ENCODE peak calls at places on chromosome 1, in eight cellular contexts. One of them, this sample, is unnamed.

GRCh38 chr1:54397090-54397591 is 9.1 kb downstream of the SSBP3 start:
- DNase-seq in kidney epithelial cell: no peak
- DNase-seq in NCI-H2081: no peak
- DNase-seq in NCI-H1105 treated with DMSO at 0.1 percent for 48 hours: peak; percentile 19
- DNase-seq in activated T-cell treated with anti-CD3 and anti-CD28 coated beads for 1 hour: no peak
- DNase-seq in activated CD4-positive, CD25-positive, alpha-beta regulatory T cell: no peak
- DNase-seq in hypothalamus: no peak
- DNase-seq in cardiac muscle cell: no peak
- DNase-seq in this sample: no peak

GRCh38 chr1:30782361-30783243 is 25.0 kb upstream of the LAPTM5 start:
- DNase-seq in kidney epithelial cell: no peak
- DNase-seq in NCI-H2081: peak; percentile 64
- DNase-seq in NCI-H1105 treated with DMSO at 0.1 percent for 48 hours: peak; percentile 65
- DNase-seq in activated T-cell treated with anti-CD3 and anti-CD28 coated beads for 1 hour: peak; percentile 58
- DNase-seq in activated CD4-positive, CD25-positive, alpha-beta regulatory T cell: peak; percentile 48
- DNase-seq in hypothalamus: no peak
- DNase-seq in cardiac muscle cell: peak; percentile 79
- DNase-seq in this sample: peak; percentile 78

GRCh38 chr1:59438058-59438560 is 141.2 kb downstream of the FGGY start:
- DNase-seq in kidney epithelial cell: no peak
- DNase-seq in NCI-H2081: no peak
- DNase-seq in NCI-H1105 treated with DMSO at 0.1 percent for 48 hours: no peak
- DNase-seq in activated T-cell treated with anti-CD3 and anti-CD28 coated beads for 1 hour: no peak
- DNase-seq in activated CD4-positive, CD25-positive, alpha-beta regulatory T cell: no peak
- DNase-seq in hypothalamus: no peak
- DNase-seq in cardiac muscle cell: no peak
- DNase-seq in this sample: no peak

GRCh38 chr1:203702130-203702577 is 62.8 kb upstream of the LAX1 start:
- DNase-seq in kidney epithelial cell: no peak
- DNase-seq in NCI-H2081: peak; percentile 70
- DNase-seq in NCI-H1105 treated with DMSO at 0.1 percent for 48 hours: peak; percentile 36
- DNase-seq in activated T-cell treated with anti-CD3 and anti-CD28 coated beads for 1 hour: peak; percentile 59
- DNase-seq in activated CD4-positive, CD25-positive, alpha-beta regulatory T cell: peak; percentile 20
- DNase-seq in hypothalamus: no peak
- DNase-seq in cardiac muscle cell: peak; percentile 49
- DNase-seq in this sample: peak; percentile 59

GRCh38 chr1:92411511-92411910 is 75.2 kb downstream of the GFI1 start:
- DNase-seq in kidney epithelial cell: peak; percentile 2
- DNase-seq in NCI-H2081: peak; percentile 17
- DNase-seq in NCI-H1105 treated with DMSO at 0.1 percent for 48 hours: no peak
- DNase-seq in activated T-cell treated with anti-CD3 and anti-CD28 coated beads for 1 hour: no peak
- DNase-seq in activated CD4-positive, CD25-positive, alpha-beta regulatory T cell: no peak
- DNase-seq in hypothalamus: no peak
- DNase-seq in cardiac muscle cell: no peak
- DNase-seq in this sample: no peak

GRCh38 chr1:184060316-184060715 is 8.8 kb downstream of the TSEN15 start:
- DNase-seq in kidney epithelial cell: no peak
- DNase-seq in NCI-H2081: no peak
- DNase-seq in NCI-H1105 treated with DMSO at 0.1 percent for 48 hours: no peak
- DNase-seq in activated T-cell treated with anti-CD3 and anti-CD28 coated beads for 1 hour: no peak
- DNase-seq in activated CD4-positive, CD25-positive, alpha-beta regulatory T cell: no peak
- DNase-seq in hypothalamus: no peak
- DNase-seq in cardiac muscle cell: no peak
- DNase-seq in this sample: no peak

GRCh38 chr1:182392045-182393028 is 747 bp upstream of the GLUL start:
- DNase-seq in kidney epithelial cell: no peak
- DNase-seq in NCI-H2081: peak; percentile 63
- DNase-seq in NCI-H1105 treated with DMSO at 0.1 percent for 48 hours: peak; percentile 77
- DNase-seq in activated T-cell treated with anti-CD3 and anti-CD28 coated beads for 1 hour: peak; percentile 4
- DNase-seq in activated CD4-positive, CD25-positive, alpha-beta regulatory T cell: no peak
- DNase-seq in hypothalamus: no peak
- DNase-seq in cardiac muscle cell: no peak
- DNase-seq in this sample: no peak

GRCh38 chr1:180215856-180216625 is 14.0 kb upstream of the LHX4 start:
- DNase-seq in kidney epithelial cell: no peak
- DNase-seq in NCI-H2081: no peak
- DNase-seq in NCI-H1105 treated with DMSO at 0.1 percent for 48 hours: no peak
- DNase-seq in activated T-cell treated with anti-CD3 and anti-CD28 coated beads for 1 hour: no peak
- DNase-seq in activated CD4-positive, CD25-positive, alpha-beta regulatory T cell: no peak
- DNase-seq in hypothalamus: no peak
- DNase-seq in cardiac muscle cell: no peak
- DNase-seq in this sample: no peak

GRCh38 chr1:94865369-94865768 is 45.2 kb downstream of the SLC44A3 start:
- DNase-seq in kidney epithelial cell: no peak
- DNase-seq in NCI-H2081: no peak
- DNase-seq in NCI-H1105 treated with DMSO at 0.1 percent for 48 hours: no peak
- DNase-seq in activated T-cell treated with anti-CD3 and anti-CD28 coated beads for 1 hour: no peak
- DNase-seq in activated CD4-positive, CD25-positive, alpha-beta regulatory T cell: no peak
- DNase-seq in hypothalamus: no peak
- DNase-seq in cardiac muscle cell: no peak
- DNase-seq in this sample: no peak

GRCh38 chr1:9193226-9193625 is 41.3 kb upstream of the H6PD start:
- DNase-seq in kidney epithelial cell: no peak
- DNase-seq in NCI-H2081: no peak
- DNase-seq in NCI-H1105 treated with DMSO at 0.1 percent for 48 hours: no peak
- DNase-seq in activated T-cell treated with anti-CD3 and anti-CD28 coated beads for 1 hour: no peak
- DNase-seq in activated CD4-positive, CD25-positive, alpha-beta regulatory T cell: no peak
- DNase-seq in hypothalamus: no peak
- DNase-seq in cardiac muscle cell: no peak
- DNase-seq in this sample: no peak

This sample was measured in CD4-positive, alpha-beta T cell.